ENCODE peak calls at places on chromosomes 7 and 10, in four cellular contexts. One of them, this sample, is unnamed.
A peak's percentile ranks its signal among the peaks of the same experiment; 100 is the strongest.

GRCh38 chr7:138064856-138065357 is 11.4 kb upstream of the AKR1D1 start:
- DNase-seq in IMR-90: peak; percentile 18
- DNase-seq in neuronal stem cell: no peak
- DNase-seq in mesendoderm: peak; percentile 48
- DNase-seq in this sample: peak; percentile 31

GRCh38 chr10:1278304-1278703 is 222.1 kb downstream of the WDR37 start:
- DNase-seq in IMR-90: no peak
- DNase-seq in neuronal stem cell: no peak
- DNase-seq in mesendoderm: no peak
- DNase-seq in this sample: no peak

GRCh38 chr7:50304158-50304910 is at the start of gene IKZF1:
- DNase-seq in IMR-90: no peak
- DNase-seq in neuronal stem cell: no peak
- DNase-seq in mesendoderm: peak; percentile 66
- DNase-seq in this sample: peak; percentile 46

GRCh38 chr10:43075612-43076003 is 1.3 kb upstream of the RET start:
- DNase-seq in IMR-90: no peak
- DNase-seq in neuronal stem cell: no peak
- DNase-seq in mesendoderm: peak; percentile 30
- DNase-seq in this sample: peak; percentile 46

GRCh38 chr7:64621656-64622055 is 44.3 kb upstream of the ZNF107 start:
- DNase-seq in IMR-90: no peak
- DNase-seq in neuronal stem cell: no peak
- DNase-seq in mesendoderm: no peak
- DNase-seq in this sample: no peak

GRCh38 chr10:68073631-68074403 is 1.3 kb downstream of the HERC4 start:
- DNase-seq in IMR-90: peak; percentile 31
- DNase-seq in neuronal stem cell: no peak
- DNase-seq in mesendoderm: no peak
- DNase-seq in this sample: no peak

GRCh38 chr7:157312941-157313340 is 23.9 kb upstream of the DNAJB6 start:
- DNase-seq in IMR-90: no peak
- DNase-seq in neuronal stem cell: no peak
- DNase-seq in mesendoderm: no peak
- DNase-seq in this sample: no peak

GRCh38 chr7:157490465-157490912 is 153.7 kb downstream of the DNAJB6 start:
- DNase-seq in IMR-90: peak; percentile 19
- DNase-seq in neuronal stem cell: no peak
- DNase-seq in mesendoderm: no peak
- DNase-seq in this sample: no peak

GRCh38 chr10:59508296-59508695 is 145.9 kb upstream of the FAM13C start:
- DNase-seq in IMR-90: peak; percentile 59
- DNase-seq in neuronal stem cell: no peak
- DNase-seq in mesendoderm: no peak
- DNase-seq in this sample: no peak

GRCh38 chr10:103584216-103585010 is 90.9 kb downstream of the NEURL1 start:
- DNase-seq in IMR-90: no peak
- DNase-seq in neuronal stem cell: no peak
- DNase-seq in mesendoderm: no peak
- DNase-seq in this sample: no peak

GRCh38 chr7:34539003-34539402 is 119.0 kb upstream of the NPSR1 start:
- DNase-seq in IMR-90: no peak
- DNase-seq in neuronal stem cell: no peak
- DNase-seq in mesendoderm: peak; percentile 2
- DNase-seq in this sample: no peak

GRCh38 chr7:50868426-50869100 is 85.9 kb upstream of the GRB10 start:
- DNase-seq in IMR-90: peak; percentile 15
- DNase-seq in neuronal stem cell: no peak
- DNase-seq in mesendoderm: no peak
- DNase-seq in this sample: no peak

GRCh38 chr7:98678215-98678614 is 61.1 kb downstream of the NPTX2 start:
- DNase-seq in IMR-90: no peak
- DNase-seq in neuronal stem cell: no peak
- DNase-seq in mesendoderm: no peak
- DNase-seq in this sample: no peak

GRCh38 chr10:104350146-104350635 is 3.4 kb upstream of the CFAP58 start:
- DNase-seq in IMR-90: peak; percentile 76
- DNase-seq in neuronal stem cell: no peak
- DNase-seq in mesendoderm: peak; percentile 86
- DNase-seq in this sample: no peak

GRCh38 chr10:129894721-129895120 is 69.4 kb downstream of the EBF3 start:
- DNase-seq in IMR-90: no peak
- DNase-seq in neuronal stem cell: no peak
- DNase-seq in mesendoderm: no peak
- DNase-seq in this sample: peak; percentile 28
- H2BK5ac ChIP-seq in IMR-90: no peak overlapping the region
- H2BK5ac ChIP-seq in neuronal stem cell: peak overlapping the region; percentile 42
- H2BK5ac ChIP-seq in mesendoderm: no peak overlapping the region
- H2BK5ac ChIP-seq in this sample: no peak overlapping the region

GRCh38 chr7:25951414-25952276 is 200.4 kb upstream of the NFE2L3 start:
- DNase-seq in IMR-90: no peak
- DNase-seq in neuronal stem cell: peak; percentile 56
- DNase-seq in mesendoderm: peak; percentile 32
- DNase-seq in this sample: peak; percentile 41
- H3K27ac ChIP-seq in IMR-90: no peak overlapping the region
- H3K27ac ChIP-seq in neuronal stem cell: no peak overlapping the region
- H3K27ac ChIP-seq in mesendoderm: no peak overlapping the region
- H3K27ac ChIP-seq in this sample: no peak overlapping the region

DNA sequence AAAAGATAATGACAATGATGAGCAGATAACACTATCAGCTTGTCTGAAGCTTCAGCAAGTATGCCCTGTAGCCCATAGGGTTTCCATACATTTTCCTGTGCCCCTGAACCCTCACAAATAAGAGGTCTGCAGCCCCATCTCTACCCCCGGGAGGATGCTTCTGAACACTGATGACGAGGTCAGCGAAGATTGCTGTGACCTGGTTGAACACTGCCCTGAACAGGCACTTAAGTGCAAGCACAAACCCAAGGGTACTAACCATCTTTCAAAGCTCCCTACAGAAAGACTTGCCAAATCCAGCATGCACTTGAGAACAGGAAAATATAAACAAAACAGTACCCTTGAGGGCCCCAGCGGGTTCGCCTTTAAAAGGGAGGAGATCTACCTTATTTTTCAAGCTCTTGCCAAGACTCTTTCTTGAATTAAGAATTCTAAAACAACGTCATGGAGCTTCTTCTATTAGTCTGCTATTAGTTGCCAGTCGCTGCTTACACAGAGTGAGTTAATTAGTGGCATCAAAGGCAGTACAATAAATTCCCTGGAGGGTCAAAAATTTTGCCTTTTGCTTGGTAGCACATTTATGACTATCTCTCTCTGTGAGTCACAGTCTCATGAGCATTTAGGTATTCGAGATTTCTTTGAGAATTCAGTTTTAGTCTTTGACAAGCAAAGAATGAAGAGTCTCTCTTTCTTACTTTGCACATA is 81.0 kb downstream of the GLI3 start:
- DNase-seq in IMR-90: peak; percentile 31
- DNase-seq in neuronal stem cell: no peak
- DNase-seq in mesendoderm: peak; percentile 23
- DNase-seq in this sample: no peak
- H2BK5ac ChIP-seq in IMR-90: no peak overlapping the region
- H2BK5ac ChIP-seq in neuronal stem cell: no peak overlapping the region
- H2BK5ac ChIP-seq in mesendoderm: no peak overlapping the region
- H2BK5ac ChIP-seq in this sample: no peak overlapping the region

GRCh38 chr10:94217431-94217830 is 145.3 kb downstream of the NOC3L start:
- DNase-seq in IMR-90: no peak
- DNase-seq in neuronal stem cell: no peak
- DNase-seq in mesendoderm: no peak
- DNase-seq in this sample: no peak
- H3K27ac ChIP-seq in IMR-90: no peak overlapping the region
- H3K27ac ChIP-seq in neuronal stem cell: no peak overlapping the region
- H3K27ac ChIP-seq in mesendoderm: no peak overlapping the region
- H3K27ac ChIP-seq in this sample: no peak overlapping the region

DNA sequence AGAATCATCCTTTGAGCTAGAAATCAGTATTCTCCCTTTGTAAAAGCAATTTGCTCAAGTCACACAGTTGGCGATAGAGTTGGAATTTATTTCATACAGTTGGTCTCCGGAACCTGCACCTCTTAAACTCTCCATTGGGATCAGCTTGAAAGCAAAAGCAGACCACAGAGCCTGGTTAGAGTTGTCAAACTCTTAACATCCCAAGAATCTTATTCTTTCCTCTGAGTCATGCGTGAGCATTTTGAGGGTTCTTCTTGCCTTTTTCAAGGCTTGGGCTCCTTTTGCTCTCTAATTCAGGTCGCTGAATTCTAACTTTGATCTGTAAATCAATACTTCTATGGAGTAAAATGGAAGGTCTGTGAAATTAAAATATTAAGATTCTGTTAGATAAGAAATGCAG is 19.6 kb upstream of the SCIN start:
- DNase-seq in IMR-90: peak; percentile 28
- DNase-seq in neuronal stem cell: no peak
- DNase-seq in mesendoderm: peak; percentile 21
- DNase-seq in this sample: no peak
- H2BK5ac ChIP-seq in IMR-90: no peak overlapping the region
- H2BK5ac ChIP-seq in neuronal stem cell: no peak overlapping the region
- H2BK5ac ChIP-seq in mesendoderm: no peak overlapping the region
- H2BK5ac ChIP-seq in this sample: no peak overlapping the region

GRCh38 chr10:3766046-3766761 is 18.8 kb downstream of the KLF6 start:
- DNase-seq in IMR-90: peak; percentile 70
- DNase-seq in neuronal stem cell: no peak
- DNase-seq in mesendoderm: no peak
- DNase-seq in this sample: no peak
- H3K27ac ChIP-seq in IMR-90: no peak overlapping the region
- H3K27ac ChIP-seq in neuronal stem cell: no peak overlapping the region
- H3K27ac ChIP-seq in mesendoderm: no peak overlapping the region
- H3K27ac ChIP-seq in this sample: no peak overlapping the region

DNA sequence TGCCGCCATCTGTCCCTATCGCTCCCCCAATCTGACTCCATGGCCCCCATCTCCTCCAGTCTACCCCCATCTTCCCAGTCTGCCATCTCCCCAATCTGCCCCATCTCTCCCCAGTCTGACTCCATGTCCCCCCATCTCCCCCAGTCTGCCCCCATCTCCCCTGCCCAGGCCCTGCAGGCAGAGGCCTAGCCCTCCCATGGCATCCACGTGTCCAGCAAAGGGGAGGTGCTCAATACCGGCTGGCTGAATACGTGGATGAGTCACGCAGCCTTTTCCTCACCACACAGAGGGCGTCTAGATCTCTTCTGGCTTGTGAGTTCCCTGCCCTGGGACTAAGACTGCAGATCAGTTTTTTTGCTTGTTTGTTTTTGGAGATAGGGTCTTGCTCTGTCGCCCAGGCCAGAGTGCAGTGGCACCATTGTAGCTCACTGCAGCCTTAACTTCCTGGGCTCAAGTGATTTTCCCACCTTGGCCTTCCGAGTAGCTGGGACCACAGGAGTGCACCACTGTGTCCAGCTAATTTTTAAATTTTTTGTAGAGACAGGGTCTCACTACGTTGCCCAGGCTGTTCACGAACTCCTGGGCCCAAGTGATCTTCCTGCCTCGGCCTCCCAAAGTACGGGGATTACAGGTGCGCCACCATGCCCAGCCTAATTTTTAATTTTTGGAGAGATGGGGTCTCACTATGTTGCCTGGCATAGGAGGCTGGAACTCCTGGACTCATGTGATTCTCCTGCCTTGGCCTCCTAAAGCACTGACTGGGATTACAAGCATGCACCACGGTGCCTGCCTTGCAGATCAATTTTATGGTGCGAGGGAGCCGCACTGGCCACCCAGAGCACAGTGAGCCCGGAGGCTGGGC is 15.3 kb upstream of the GPR146 start:
- DNase-seq in IMR-90: peak; percentile 95
- DNase-seq in neuronal stem cell: peak; percentile 49
- DNase-seq in mesendoderm: peak; percentile 92
- DNase-seq in this sample: peak; percentile 67
- H2BK5ac ChIP-seq in IMR-90: peak overlapping the region; percentile 85
- H2BK5ac ChIP-seq in neuronal stem cell: peak overlapping the region; percentile 83
- H2BK5ac ChIP-seq in mesendoderm: no peak overlapping the region
- H2BK5ac ChIP-seq in this sample: no peak overlapping the region

DNA sequence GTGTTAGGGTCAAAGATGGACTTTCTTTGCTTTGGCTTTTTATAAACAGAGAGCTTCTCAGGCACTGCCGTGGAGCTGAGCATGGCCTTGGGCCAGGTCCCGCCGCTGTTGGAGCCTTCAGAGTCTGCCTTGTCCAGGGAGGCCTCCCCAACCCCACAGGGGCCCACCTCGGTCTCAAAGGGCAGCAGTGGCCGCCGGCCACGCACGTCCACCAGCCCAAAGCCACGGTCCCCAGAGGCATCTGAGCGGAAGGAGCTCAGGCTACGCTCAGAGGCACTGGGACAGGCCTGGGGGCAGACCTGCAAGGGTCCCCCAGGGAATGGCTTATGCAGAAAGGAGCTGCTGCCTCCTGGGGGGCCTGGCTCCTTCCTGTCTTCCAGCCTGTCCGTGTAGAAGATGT is 105.0 kb downstream of the DLG5 start:
- DNase-seq in IMR-90: no peak
- DNase-seq in neuronal stem cell: no peak
- DNase-seq in mesendoderm: no peak
- DNase-seq in this sample: no peak
- H3K27ac ChIP-seq in IMR-90: no peak overlapping the region
- H3K27ac ChIP-seq in neuronal stem cell: no peak overlapping the region
- H3K27ac ChIP-seq in mesendoderm: no peak overlapping the region
- H3K27ac ChIP-seq in this sample: no peak overlapping the region

GRCh38 chr10:99849057-99849456 is 66.6 kb downstream of the ABCC2 start:
- DNase-seq in IMR-90: no peak
- DNase-seq in neuronal stem cell: no peak
- DNase-seq in mesendoderm: no peak
- DNase-seq in this sample: no peak

GRCh38 chr10:99850767-99851127 is 68.3 kb downstream of the ABCC2 start:
- DNase-seq in IMR-90: no peak
- DNase-seq in neuronal stem cell: no peak
- DNase-seq in mesendoderm: no peak
- DNase-seq in this sample: no peak

GRCh38 chr10:99851825-99852224 is 69.4 kb downstream of the ABCC2 start:
- DNase-seq in IMR-90: no peak
- DNase-seq in neuronal stem cell: no peak
- DNase-seq in mesendoderm: no peak
- DNase-seq in this sample: no peak

GRCh38 chr10:99850041-99850766 is 67.8 kb downstream of the ABCC2 start:
- DNase-seq in IMR-90: no peak
- DNase-seq in neuronal stem cell: peak; percentile 45
- DNase-seq in mesendoderm: peak; percentile 94
- DNase-seq in this sample: peak; percentile 70

DNA sequence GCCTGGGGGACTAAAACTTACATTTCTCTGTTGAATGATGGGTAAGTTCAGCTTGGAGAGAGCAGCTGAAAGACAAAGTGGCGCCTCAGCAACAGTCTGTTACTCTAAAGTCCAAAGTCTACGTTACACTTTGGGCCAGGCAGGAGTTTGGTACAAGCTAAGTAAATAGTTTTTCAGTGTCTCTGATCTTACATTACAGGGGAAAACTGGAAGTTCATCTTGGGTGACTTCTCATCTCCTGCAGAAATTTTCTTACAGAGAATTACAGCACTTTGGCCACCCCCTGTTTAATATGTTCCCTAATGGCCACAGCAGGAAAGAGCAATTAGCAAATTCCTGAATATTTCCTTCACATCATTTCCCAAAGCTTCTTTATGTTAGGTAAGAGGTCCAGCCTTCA is 67.1 kb downstream of the ABCC2 start:
- DNase-seq in IMR-90: no peak
- DNase-seq in neuronal stem cell: no peak
- DNase-seq in mesendoderm: peak; percentile 57
- DNase-seq in this sample: no peak
- H2BK5ac ChIP-seq in IMR-90: no peak overlapping the region
- H2BK5ac ChIP-seq in neuronal stem cell: no peak overlapping the region
- H2BK5ac ChIP-seq in mesendoderm: no peak overlapping the region
- H2BK5ac ChIP-seq in this sample: no peak overlapping the region

GRCh38 chr7:90597527-90597871 is 1.4 kb downstream of the CDK14 start:
- DNase-seq in IMR-90: no peak
- DNase-seq in neuronal stem cell: no peak
- DNase-seq in mesendoderm: no peak
- DNase-seq in this sample: no peak
- H3K27ac ChIP-seq in IMR-90: peak overlapping the region; percentile 88
- H3K27ac ChIP-seq in neuronal stem cell: no peak overlapping the region
- H3K27ac ChIP-seq in mesendoderm: no peak overlapping the region
- H3K27ac ChIP-seq in this sample: no peak overlapping the region